ENCODE peak calls at places on chromosomes 5 and 9, in nine cellular contexts. K is NB4, X is cardiac fibroblast, S is heart right ventricle, B is heart left ventricle, N is astrocyte of the cerebellum, Z is kidney epithelial cell, G is astrocyte, R is HCT116. O is an unnamed sample.

GRCh38 chr5:1536298-1537165 is 12.8 kb upstream of the LPCAT1 start:
- DNase-seq in Z (no peak), X (no peak), N (no peak), S (no peak), R (no peak), B (peak; percentile 16), K (no peak), G (no peak), O (peak; percentile 56)

GRCh38 chr9:34176089-34176488 is 2.8 kb upstream of the UBAP1 start:
- DNase-seq in N (no peak), B (no peak), G (no peak), S (no peak), K (no peak), R (no peak), X (no peak), Z (no peak), O (no peak)

GRCh38 chr5:23411200-23411599 is 96.2 kb upstream of the PRDM9 start:
- DNase-seq in S (no peak), B (no peak), N (no peak), R (no peak), X (no peak), G (no peak), Z (no peak), K (no peak), O (no peak)

GRCh38 chr9:101468116-101468515 is 32.5 kb upstream of the ALDOB start:
- DNase-seq in Z (no peak), X (no peak), N (no peak), K (no peak), R (no peak), S (no peak), B (no peak), G (no peak), O (no peak)

GRCh38 chr5:7261049-7261448 is 134.9 kb upstream of the ADCY2 start:
- DNase-seq in Z (no peak), B (no peak), X (peak; percentile 5), S (no peak), N (peak; percentile 57), R (no peak), G (peak; percentile 34), K (peak; percentile 54), O (peak; percentile 15)

GRCh38 chr5:146860213-146860891 is 18.2 kb downstream of the PPP2R2B start:
- DNase-seq in Z (peak; percentile 74), S (no peak), G (peak; percentile 81), B (no peak), R (no peak), N (peak; percentile 49), K (no peak), X (no peak), O (peak; percentile 80)

GRCh38 chr5:51657340-51658240 is 274.3 kb downstream of the ISL1 start:
- DNase-seq in B (no peak), R (no peak), K (no peak), N (no peak), G (no peak), Z (no peak), X (peak; percentile 12), S (no peak), O (no peak)

GRCh38 chr9:93459432-93459847 is 6.1 kb upstream of the FAM120AOS start:
- DNase-seq in Z (no peak), K (no peak), R (no peak), S (peak; percentile 39), X (no peak), G (no peak), N (no peak), B (peak; percentile 28), O (no peak)

GRCh38 chr5:40799248-40799647 is 1.1 kb upstream of the PRKAA1 start:
- DNase-seq in G (no peak), K (no peak), R (no peak), N (no peak), X (peak; percentile 32), Z (no peak), B (no peak), S (no peak), O (no peak)

GRCh38 chr5:128774605-128775004 is 190.7 kb upstream of the SLC27A6 start:
- DNase-seq in S (no peak), G (peak; percentile 95), R (no peak), K (peak; percentile 77), N (peak; percentile 79), X (peak; percentile 81), B (no peak), Z (no peak), O (no peak)

GRCh38 chr5:68464424-68464823 is 248.9 kb downstream of the PIK3R1 start:
- DNase-seq in X (peak; percentile 33), S (no peak), K (peak; percentile 87), B (no peak), Z (peak; percentile 67), R (no peak), G (peak; percentile 42), N (peak; percentile 31), O (peak; percentile 70)

GRCh38 chr9:92097997-92098482 is 17.2 kb downstream of the SPTLC1 start:
- DNase-seq in K (no peak), R (peak; percentile 93), S (peak; percentile 54), N (peak; percentile 32), G (peak; percentile 73), Z (peak; percentile 79), B (peak; percentile 71), X (peak; percentile 80), O (peak; percentile 44)

GRCh38 chr5:158235159-158235547 is 376.2 kb upstream of the CLINT1 start:
- DNase-seq in G (no peak), B (no peak), X (no peak), N (no peak), Z (no peak), K (no peak), R (no peak), S (no peak), O (no peak)

GRCh38 chr9:13088734-13089427 is 190.6 kb downstream of the MPDZ start:
- DNase-seq in G (peak; percentile 47), X (peak; percentile 72), K (peak; percentile 72), B (no peak), N (peak; percentile 42), S (peak; percentile 13), Z (peak; percentile 18), R (peak; percentile 41), O (peak; percentile 12)

GRCh38 chr5:113330533-113331200 is 104.1 kb downstream of the TSSK1B start:
- DNase-seq in S (peak; percentile 34), N (no peak), X (peak; percentile 77), B (peak; percentile 42), G (peak; percentile 30), Z (no peak), K (peak; percentile 39), R (peak; percentile 54), O (peak; percentile 23)

GRCh38 chr5:136056771-136057335 is 28.1 kb downstream of the TGFBI start:
- DNase-seq in X (no peak), G (no peak), R (no peak), Z (no peak), S (no peak), K (no peak), N (no peak), B (no peak), O (no peak)

GRCh38 chr9:80188579-80188978 is 616.8 kb downstream of the TLE4 start:
- DNase-seq in N (no peak), B (no peak), X (no peak), R (no peak), Z (no peak), S (no peak), K (peak; percentile 7), G (no peak), O (no peak)

GRCh38 chr5:4023701-4024100 is 428.1 kb downstream of the IRX1 start:
- DNase-seq in G (no peak), Z (no peak), R (no peak), K (no peak), N (no peak), X (no peak), S (no peak), B (no peak), O (no peak)

DNA sequence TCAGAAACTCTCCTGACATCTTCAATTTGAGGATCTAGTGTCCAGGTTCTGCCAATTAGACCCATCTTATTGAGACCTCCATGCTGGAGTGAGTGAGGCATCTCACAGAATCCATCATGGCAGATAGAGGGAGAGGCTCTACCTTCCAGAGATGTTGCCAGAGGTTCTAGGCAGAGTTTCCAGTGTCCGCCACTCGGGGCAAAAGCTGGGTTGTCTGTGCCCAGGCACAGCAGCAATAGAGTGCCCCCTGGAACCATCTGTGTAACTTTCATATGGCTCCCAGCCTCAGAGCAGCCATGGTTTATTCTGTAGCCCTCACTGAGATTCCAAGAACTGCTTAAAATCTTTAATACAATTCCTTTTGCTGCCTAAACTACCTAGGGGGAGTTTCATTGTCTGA is 16.6 kb upstream of the CCDC112 start:
- DNase-seq in G (no peak), B (no peak), Z (no peak), K (no peak), N (no peak), S (no peak), X (no peak), R (no peak), O (no peak)
- TF ChIP-seq CTCF in G (no peak), B (no peak), Z (no peak), K (no peak), N (no peak), S (no peak), X (no peak), R (peak; percentile 25), O (no peak)

GRCh38 chr9:114386361-114386885 is 1.4 kb downstream of the AKNA start:
- DNase-seq in Z (no peak), S (no peak), B (no peak), N (no peak), K (peak; percentile 40), X (no peak), R (no peak), G (no peak), O (no peak)
- H3K4me3 ChIP-seq in Z (peak overlapping the region; percentile 58), S (peak overlapping the region; percentile 53), B (peak overlapping the region; percentile 75), N (peak overlapping the region; percentile 51), K (peak overlapping the region; percentile 89), X (peak overlapping the region; percentile 65), R (no peak overlapping the region), G (peak overlapping the region; percentile 61), O (peak overlapping the region; percentile 51)

GRCh38 chr5:177454397-177455035 is 7.9 kb downstream of the PRR7 start:
- DNase-seq in K (peak; percentile 90), G (peak; percentile 51), S (peak; percentile 91), N (peak; percentile 55), Z (peak; percentile 56), B (peak; percentile 92), X (peak; percentile 89), R (peak; percentile 62), O (no peak)
- TF ChIP-seq CTCF in K (peak; percentile 75), G (peak; percentile 57), S (peak; percentile 94), N (peak; percentile 84), Z (peak; percentile 57), B (peak; percentile 95), X (peak; percentile 51), R (peak; percentile 76), O (peak; percentile 84)

GRCh38 chr9:83698976-83699585 is 8.7 kb downstream of the UBQLN1 start:
- DNase-seq in N (no peak), R (no peak), X (no peak), S (no peak), B (no peak), G (peak; percentile 7), Z (no peak), K (no peak), O (no peak)

GRCh38 chr9:83706703-83707517 is 848 bp downstream of the UBQLN1 start:
- DNase-seq in Z (no peak), G (peak; percentile 36), K (peak; percentile 85), B (peak; percentile 49), N (no peak), S (peak; percentile 38), X (peak; percentile 36), R (no peak), O (no peak)

GRCh38 chr9:83701769-83702168 is 6.0 kb downstream of the UBQLN1 start:
- DNase-seq in Z (no peak), K (no peak), X (peak; percentile 52), G (peak; percentile 80), S (no peak), B (no peak), R (no peak), N (peak; percentile 48), O (peak; percentile 64)

GRCh38 chr9:83699615-83700014 is 8.1 kb downstream of the UBQLN1 start:
- DNase-seq in X (no peak), G (no peak), B (no peak), N (no peak), Z (no peak), S (no peak), K (no peak), R (no peak), O (no peak)

GRCh38 chr9:83701286-83701685 is 6.5 kb downstream of the UBQLN1 start:
- DNase-seq in B (no peak), G (no peak), R (no peak), K (no peak), Z (no peak), N (no peak), S (no peak), X (no peak), O (no peak)
- H3K4me3 ChIP-seq in B (no peak overlapping the region), G (no peak overlapping the region), R (no peak overlapping the region), K (no peak overlapping the region), Z (no peak overlapping the region), N (no peak overlapping the region), S (no peak overlapping the region), X (no peak overlapping the region), O (no peak overlapping the region)

O was measured in epithelial cell of proximal tubule.